ENCODE peak calls at places on chromosomes 3 and 15, in six cellular contexts. N is K562, Z is GM12892, Q is H1, I is HepG2, Y is GM12878. D is an unnamed sample.
A peak's percentile ranks its signal among the peaks of the same experiment; 100 is the strongest.

GRCh38 chr15:101029971-101030661 is 111.0 kb downstream of the LRRK1 start:
- DNase-seq in N (no peak), Z (no peak), Q (no peak), I (no peak), Y (no peak), D (no peak)

GRCh38 chr15:72057548-72058091 is 60.3 kb downstream of the MYO9A start:
- DNase-seq in N (no peak), Z (no peak), Q (no peak), I (no peak), Y (no peak), D (no peak)

GRCh38 chr3:59308684-59309083 is 258.9 kb upstream of the CFAP20DC start:
- DNase-seq in N (no peak), Z (no peak), Q (no peak), I (no peak), Y (no peak), D (no peak)

GRCh38 chr3:160739079-160739478 is 17.0 kb upstream of the PPM1L start:
- DNase-seq in N (no peak), Z (no peak), Q (no peak), I (no peak), Y (no peak), D (no peak)

GRCh38 chr3:136396916-136397315 is 146.8 kb downstream of the PCCB start:
- DNase-seq in N (no peak), Z (no peak), Q (no peak), I (no peak), Y (no peak), D (no peak)

GRCh38 chr3:157066335-157067071 is 93.4 kb downstream of the CCNL1 start:
- DNase-seq in N (no peak), Z (no peak), Q (no peak), I (no peak), Y (no peak), D (no peak)

GRCh38 chr3:117754058-117754457 is 1044.5 kb downstream of the TUSC7 start:
- DNase-seq in N (no peak), Z (no peak), Q (no peak), I (no peak), Y (no peak), D (no peak)

GRCh38 chr3:51539291-51539891 is 872 bp downstream of the RAD54L2 start:
- DNase-seq in N (peak; percentile 50), Z (peak; percentile 31), Q (no peak), I (no peak), Y (no peak), D (peak; percentile 32)

GRCh38 chr3:13272831-13273603 is 147.1 kb downstream of the NUP210 start:
- DNase-seq in N (no peak), Z (no peak), Q (no peak), I (no peak), Y (no peak), D (no peak)

GRCh38 chr3:134464693-134465385 is 20.9 kb downstream of the ANAPC13 start:
- DNase-seq in N (no peak), Z (no peak), Q (no peak), I (no peak), Y (no peak), D (no peak)

GRCh38 chr3:49132437-49133225 is at the start of gene LAMB2:
- DNase-seq in N (peak; percentile 70), Z (no peak), Q (peak; percentile 39), I (peak; percentile 79), Y (no peak), D (no peak)

GRCh38 chr3:131107637-131108433 is 81.2 kb downstream of the NEK11 start:
- DNase-seq in N (no peak), Z (no peak), Q (no peak), I (peak; percentile 60), Y (no peak), D (no peak)

GRCh38 chr15:40048155-40048792 is 9.3 kb upstream of the SRP14 start:
- DNase-seq in N (no peak), Z (no peak), Q (no peak), I (no peak), Y (no peak), D (no peak)

GRCh38 chr3:149152420-149152819 is 23.0 kb downstream of the HPS3 start:
- DNase-seq in N (no peak), Z (no peak), Q (no peak), I (no peak), Y (peak; percentile 51), D (no peak)

GRCh38 chr15:88238618-88239430 is 17.7 kb downstream of the NTRK3 start:
- DNase-seq in N (no peak), Z (no peak), Q (no peak), I (no peak), Y (no peak), D (no peak)

GRCh38 chr3:170425491-170426239 is 7.0 kb downstream of the CLDN11 start:
- DNase-seq in N (peak; percentile 26), Z (no peak), Q (no peak), I (peak; percentile 97), Y (no peak), D (no peak)

GRCh38 chr3:138963161-138963560 is 16.1 kb downstream of the FOXL2NB start:
- DNase-seq in N (no peak), Z (no peak), Q (no peak), I (peak; percentile 26), Y (no peak), D (no peak)

GRCh38 chr3:54134713-54135112 is 12.4 kb downstream of the CACNA2D3 start:
- DNase-seq in N (no peak), Z (no peak), Q (no peak), I (no peak), Y (no peak), D (no peak)

GRCh38 chr3:11810276-11810675 is 36.4 kb downstream of the TAMM41 start:
- DNase-seq in N (no peak), Z (no peak), Q (no peak), I (no peak), Y (no peak), D (no peak)

GRCh38 chr3:122233109-122233952 is 49.9 kb downstream of the CASR start:
- DNase-seq in N (no peak), Z (peak; percentile 19), Q (no peak), I (no peak), Y (peak; percentile 86), D (no peak)

GRCh38 chr3:141812586-141812985 is 49.4 kb downstream of the GRK7 start:
- DNase-seq in N (no peak), Z (no peak), Q (no peak), I (no peak), Y (no peak), D (no peak)

GRCh38 chr15:73026496-73027054 is 25.7 kb upstream of the NEO1 start:
- DNase-seq in N (no peak), Z (no peak), Q (no peak), I (no peak), Y (no peak), D (no peak)

GRCh38 chr3:152769523-152769922 is 65.4 kb upstream of the P2RY1 start:
- DNase-seq in N (no peak), Z (no peak), Q (no peak), I (no peak), Y (no peak), D (no peak)

GRCh38 chr3:139935071-139935865 is at the start of gene CLSTN2:
- DNase-seq in N (peak; percentile 18), Z (peak; percentile 51), Q (no peak), I (no peak), Y (no peak), D (peak; percentile 46)

GRCh38 chr3:12288466-12289129 is at the start of gene PPARG:
- DNase-seq in N (no peak), Z (peak; percentile 9), Q (no peak), I (peak; percentile 54), Y (no peak), D (peak; percentile 10)

GRCh38 chr3:128554100-128554464 is 61.1 kb upstream of the GATA2 start:
- DNase-seq in N (peak; percentile 19), Z (no peak), Q (no peak), I (peak; percentile 19), Y (no peak), D (no peak)

GRCh38 chr15:34578283-34578674 is 5.2 kb downstream of the GOLGA8B start:
- DNase-seq in N (no peak), Z (no peak), Q (no peak), I (peak; percentile 48), Y (no peak), D (no peak)

GRCh38 chr15:57018151-57018550 is 99.7 kb downstream of the TCF12 start:
- DNase-seq in N (no peak), Z (no peak), Q (no peak), I (no peak), Y (no peak), D (no peak)

GRCh38 chr3:120983841-120984240 is 75.8 kb downstream of the STXBP5L start:
- DNase-seq in N (no peak), Z (no peak), Q (no peak), I (no peak), Y (no peak), D (no peak)
- TF ChIP-seq POLR2A in N (no peak), Z (no peak), Q (no peak), I (no peak), Y (no peak), D (no peak)

GRCh38 chr3:124299831-124300230 is 307.9 kb upstream of the ROPN1 start:
- DNase-seq in N (no peak), Z (no peak), Q (no peak), I (no peak), Y (no peak), D (no peak)

GRCh38 chr3:124297062-124297980 is 305.4 kb upstream of the ROPN1 start:
- DNase-seq in N (no peak), Z (no peak), Q (no peak), I (no peak), Y (no peak), D (no peak)

GRCh38 chr3:124296416-124296815 is 304.5 kb upstream of the ROPN1 start:
- DNase-seq in N (no peak), Z (no peak), Q (no peak), I (no peak), Y (no peak), D (no peak)

GRCh38 chr3:124300416-124300815 is 308.5 kb upstream of the ROPN1 start:
- DNase-seq in N (no peak), Z (no peak), Q (no peak), I (no peak), Y (no peak), D (no peak)

GRCh38 chr3:124298951-124299350 is 307.0 kb upstream of the ROPN1 start:
- DNase-seq in N (no peak), Z (no peak), Q (no peak), I (no peak), Y (peak; percentile 33), D (no peak)
- TF ChIP-seq TAF1 in N (no peak), Z (no peak), Q (no peak), I (no peak), Y (no peak), D (no peak)

GRCh38 chr3:196639517-196640500 is at the start of gene NRROS:
- DNase-seq in N (peak; percentile 82), Z (peak; percentile 71), Q (peak; percentile 41), I (no peak), Y (no peak), D (peak; percentile 73)
- TF ChIP-seq POLR2A in N (peak; percentile 75), Z (peak; percentile 81), Q (no peak), I (no peak), Y (peak; percentile 89), D (peak; percentile 53)

DNA sequence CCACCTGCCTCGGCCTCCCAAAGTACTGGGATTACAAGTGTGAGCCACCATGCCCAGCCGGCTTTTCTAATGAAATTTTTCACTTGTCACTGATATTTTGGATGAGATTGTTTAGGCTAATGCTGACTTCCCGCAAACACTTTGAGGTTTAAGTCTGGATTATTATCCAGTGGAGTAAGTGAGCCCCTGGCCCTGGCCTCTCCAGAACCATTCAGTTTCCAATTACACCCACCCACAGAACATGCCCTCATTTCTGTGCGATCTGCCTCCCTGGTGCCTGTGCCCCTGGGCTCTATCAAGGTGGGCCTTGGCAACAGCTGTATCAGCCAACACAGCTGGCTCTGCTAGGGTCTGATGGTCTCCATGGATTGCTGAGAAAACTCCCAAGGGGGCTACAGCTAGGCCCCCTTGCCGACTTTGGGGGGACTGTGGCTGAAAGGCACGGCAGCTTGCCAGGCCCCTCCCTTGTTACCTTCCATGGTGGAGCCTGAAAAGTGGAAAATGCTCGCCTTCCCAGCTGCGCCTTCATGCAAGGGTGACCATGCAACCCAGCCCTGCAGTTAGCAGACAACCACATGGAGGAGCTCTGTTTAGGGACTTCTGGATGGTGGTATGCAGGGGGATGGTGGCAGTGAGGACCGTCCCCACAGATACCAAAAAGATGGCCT is 288.9 kb downstream of the FAM43A start:
- DNase-seq in N (no peak), Z (no peak), Q (no peak), I (no peak), Y (no peak), D (no peak)
- TF ChIP-seq TAF1 in N (no peak), Z (no peak), Q (no peak), I (no peak), Y (no peak), D (no peak)

D was measured in GM12891.